ENCODE peak calls at places on chromosomes 7 and 10, in six cellular contexts. One of them, this sample, is unnamed.

GRCh38 chr7:259191-259505 is 30.8 kb upstream of the FOXL3 start:
- DNase-seq in hepatocyte: no peak
- DNase-seq in NCI-H146: no peak
- DNase-seq in NCI-H345: no peak
- DNase-seq in SJSA1: no peak
- DNase-seq in iPS-NIHi11: no peak
- DNase-seq in this sample: no peak

GRCh38 chr7:26309089-26309488 is 17.4 kb downstream of the SNX10 start:
- DNase-seq in NCI-H146: no peak
- DNase-seq in hepatocyte: peak; percentile 16
- DNase-seq in NCI-H345: no peak
- DNase-seq in iPS-NIHi11: no peak
- DNase-seq in SJSA1: no peak
- DNase-seq in this sample: no peak

GRCh38 chr10:61836233-61836887 is 65.1 kb upstream of the ARID5B start:
- DNase-seq in hepatocyte: no peak
- DNase-seq in iPS-NIHi11: no peak
- DNase-seq in SJSA1: peak; percentile 72
- DNase-seq in NCI-H345: no peak
- DNase-seq in NCI-H146: no peak
- DNase-seq in this sample: no peak

GRCh38 chr10:106789623-106790022 is 374.9 kb downstream of the SORCS1 start:
- DNase-seq in iPS-NIHi11: no peak
- DNase-seq in NCI-H345: no peak
- DNase-seq in SJSA1: no peak
- DNase-seq in hepatocyte: no peak
- DNase-seq in NCI-H146: no peak
- DNase-seq in this sample: no peak

GRCh38 chr7:22373388-22373787 is 16.4 kb upstream of the RAPGEF5 start:
- DNase-seq in NCI-H345: no peak
- DNase-seq in SJSA1: no peak
- DNase-seq in iPS-NIHi11: no peak
- DNase-seq in NCI-H146: no peak
- DNase-seq in hepatocyte: no peak
- DNase-seq in this sample: no peak

GRCh38 chr10:88991900-88992237 is 1.3 kb downstream of the FAS start:
- DNase-seq in SJSA1: no peak
- DNase-seq in NCI-H345: no peak
- DNase-seq in iPS-NIHi11: no peak
- DNase-seq in NCI-H146: no peak
- DNase-seq in hepatocyte: no peak
- DNase-seq in this sample: no peak

GRCh38 chr10:62589689-62590088 is 214.8 kb upstream of the ADO start:
- DNase-seq in SJSA1: no peak
- DNase-seq in iPS-NIHi11: no peak
- DNase-seq in hepatocyte: peak; percentile 32
- DNase-seq in NCI-H345: no peak
- DNase-seq in NCI-H146: no peak
- DNase-seq in this sample: no peak

GRCh38 chr10:34761443-34761842 is 53.7 kb downstream of the PARD3 start:
- DNase-seq in NCI-H345: no peak
- DNase-seq in iPS-NIHi11: no peak
- DNase-seq in SJSA1: no peak
- DNase-seq in hepatocyte: no peak
- DNase-seq in NCI-H146: no peak
- DNase-seq in this sample: no peak

GRCh38 chr10:23439920-23440875 is 1.3 kb downstream of the OTUD1 start:
- DNase-seq in hepatocyte: peak; percentile 58
- DNase-seq in SJSA1: peak; percentile 41
- DNase-seq in NCI-H345: no peak
- DNase-seq in iPS-NIHi11: peak; percentile 56
- DNase-seq in NCI-H146: peak; percentile 34
- DNase-seq in this sample: peak; percentile 11

GRCh38 chr10:47031251-47031952 is 120.2 kb downstream of the PTPN20 start:
- DNase-seq in hepatocyte: peak; percentile 26
- DNase-seq in SJSA1: no peak
- DNase-seq in NCI-H345: no peak
- DNase-seq in NCI-H146: no peak
- DNase-seq in iPS-NIHi11: peak; percentile 70
- DNase-seq in this sample: no peak

GRCh38 chr10:125448596-125448995 is 234.4 kb downstream of the TEX36 start:
- DNase-seq in NCI-H146: no peak
- DNase-seq in iPS-NIHi11: peak; percentile 80
- DNase-seq in SJSA1: peak; percentile 16
- DNase-seq in NCI-H345: no peak
- DNase-seq in hepatocyte: peak; percentile 36
- DNase-seq in this sample: no peak

GRCh38 chr7:42902361-42902760 is 9.5 kb downstream of the C7orf25 start:
- DNase-seq in NCI-H146: no peak
- DNase-seq in NCI-H345: no peak
- DNase-seq in SJSA1: no peak
- DNase-seq in hepatocyte: no peak
- DNase-seq in iPS-NIHi11: no peak
- DNase-seq in this sample: no peak

GRCh38 chr7:141012044-141012685 is 2.6 kb downstream of the MRPS33 start:
- DNase-seq in NCI-H345: peak; percentile 67
- DNase-seq in iPS-NIHi11: peak; percentile 55
- DNase-seq in hepatocyte: peak; percentile 79
- DNase-seq in SJSA1: peak; percentile 52
- DNase-seq in NCI-H146: peak; percentile 70
- DNase-seq in this sample: peak; percentile 59

GRCh38 chr10:49179699-49180511 is 8.3 kb downstream of the TMEM273 start:
- DNase-seq in SJSA1: no peak
- DNase-seq in NCI-H146: no peak
- DNase-seq in iPS-NIHi11: no peak
- DNase-seq in hepatocyte: no peak
- DNase-seq in NCI-H345: no peak
- DNase-seq in this sample: no peak

GRCh38 chr10:50558368-50558767 is 65.4 kb downstream of the SGMS1 start:
- DNase-seq in NCI-H345: no peak
- DNase-seq in hepatocyte: no peak
- DNase-seq in iPS-NIHi11: no peak
- DNase-seq in SJSA1: no peak
- DNase-seq in NCI-H146: no peak
- DNase-seq in this sample: no peak

GRCh38 chr10:47034511-47035051 is 123.4 kb downstream of the PTPN20 start:
- DNase-seq in SJSA1: no peak
- DNase-seq in NCI-H146: no peak
- DNase-seq in iPS-NIHi11: no peak
- DNase-seq in NCI-H345: no peak
- DNase-seq in hepatocyte: no peak
- DNase-seq in this sample: no peak

GRCh38 chr10:51422311-51423120 is 276.9 kb downstream of the CSTF2T start:
- DNase-seq in SJSA1: peak; percentile 27
- DNase-seq in iPS-NIHi11: peak; percentile 68
- DNase-seq in NCI-H146: peak; percentile 4
- DNase-seq in hepatocyte: peak; percentile 71
- DNase-seq in NCI-H345: peak; percentile 32
- DNase-seq in this sample: no peak

GRCh38 chr7:9240016-9240415 is 806.6 kb downstream of the NXPH1 start:
- DNase-seq in iPS-NIHi11: no peak
- DNase-seq in hepatocyte: no peak
- DNase-seq in NCI-H146: no peak
- DNase-seq in SJSA1: no peak
- DNase-seq in NCI-H345: no peak
- DNase-seq in this sample: no peak

GRCh38 chr7:123916240-123916724 is 8.8 kb upstream of the SPAM1 start:
- DNase-seq in iPS-NIHi11: peak; percentile 51
- DNase-seq in NCI-H146: peak; percentile 10
- DNase-seq in SJSA1: no peak
- DNase-seq in hepatocyte: peak; percentile 57
- DNase-seq in NCI-H345: no peak
- DNase-seq in this sample: no peak

GRCh38 chr7:85833071-85833470 is 646.2 kb upstream of the SEMA3D start:
- DNase-seq in iPS-NIHi11: no peak
- DNase-seq in hepatocyte: no peak
- DNase-seq in NCI-H345: no peak
- DNase-seq in NCI-H146: no peak
- DNase-seq in SJSA1: no peak
- DNase-seq in this sample: no peak

GRCh38 chr7:55086413-55087201 is 67.8 kb downstream of the EGFR start:
- DNase-seq in iPS-NIHi11: peak; percentile 39
- DNase-seq in SJSA1: peak; percentile 91
- DNase-seq in NCI-H146: no peak
- DNase-seq in hepatocyte: peak; percentile 35
- DNase-seq in NCI-H345: no peak
- DNase-seq in this sample: no peak

GRCh38 chr7:158421394-158421793 is 166.2 kb downstream of the PTPRN2 start:
- DNase-seq in NCI-H146: no peak
- DNase-seq in SJSA1: no peak
- DNase-seq in NCI-H345: no peak
- DNase-seq in hepatocyte: no peak
- DNase-seq in iPS-NIHi11: no peak
- DNase-seq in this sample: no peak